ENCODE peak calls at places on chromosome 10, in four cellular contexts. One of them, this sample, is unnamed.

GRCh38 chr10:111126073-111126472 is 49.2 kb downstream of the ADRA2A start:
- DNase-seq in HFF-Myc: no peak
- DNase-seq in mesothelial cell of epicardium: no peak
- DNase-seq in C1 segment of cervical spinal cord: no peak
- DNase-seq in this sample: no peak

GRCh38 chr10:133021116-133021962 is 66.4 kb upstream of the ADGRA1 start:
- DNase-seq in HFF-Myc: no peak
- DNase-seq in mesothelial cell of epicardium: no peak
- DNase-seq in C1 segment of cervical spinal cord: no peak
- DNase-seq in this sample: no peak

GRCh38 chr10:93437000-93437945 is 44.9 kb downstream of the MYOF start:
- DNase-seq in C1 segment of cervical spinal cord: no peak
- DNase-seq in mesothelial cell of epicardium: peak; percentile 72
- DNase-seq in HFF-Myc: peak; percentile 96
- DNase-seq in this sample: peak; percentile 95

GRCh38 chr10:85548038-85548437 is 818.6 kb downstream of the GRID1 start:
- DNase-seq in C1 segment of cervical spinal cord: peak; percentile 16
- DNase-seq in mesothelial cell of epicardium: no peak
- DNase-seq in HFF-Myc: peak; percentile 4
- DNase-seq in this sample: peak; percentile 13

GRCh38 chr10:91974960-91975359 is 51.4 kb downstream of the BTAF1 start:
- DNase-seq in HFF-Myc: peak; percentile 9
- DNase-seq in C1 segment of cervical spinal cord: no peak
- DNase-seq in mesothelial cell of epicardium: no peak
- DNase-seq in this sample: no peak

GRCh38 chr10:12605580-12606405 is 256.4 kb downstream of the CAMK1D start:
- DNase-seq in HFF-Myc: peak; percentile 9
- DNase-seq in C1 segment of cervical spinal cord: peak; percentile 69
- DNase-seq in mesothelial cell of epicardium: no peak
- DNase-seq in this sample: peak; percentile 12

GRCh38 chr10:126391162-126391880 is 3.0 kb upstream of the ADAM12 start:
- DNase-seq in HFF-Myc: no peak
- DNase-seq in mesothelial cell of epicardium: no peak
- DNase-seq in C1 segment of cervical spinal cord: no peak
- DNase-seq in this sample: no peak

GRCh38 chr10:92760609-92761008 is 70.9 kb downstream of the HHEX start:
- DNase-seq in mesothelial cell of epicardium: no peak
- DNase-seq in HFF-Myc: peak; percentile 27
- DNase-seq in C1 segment of cervical spinal cord: no peak
- DNase-seq in this sample: no peak

GRCh38 chr10:125411724-125412123 is 251.4 kb upstream of the CTBP2 start:
- DNase-seq in C1 segment of cervical spinal cord: no peak
- DNase-seq in mesothelial cell of epicardium: no peak
- DNase-seq in HFF-Myc: peak; percentile 86
- DNase-seq in this sample: peak; percentile 23

GRCh38 chr10:62696798-62697197 is 107.7 kb upstream of the ADO start:
- DNase-seq in HFF-Myc: no peak
- DNase-seq in C1 segment of cervical spinal cord: no peak
- DNase-seq in mesothelial cell of epicardium: no peak
- DNase-seq in this sample: no peak